ENCODE peak calls at places on chromosomes 1 and 21, in nine cellular contexts. L is COR-L47; X is GDM1; J is H4; N is NCI-H2029 treated with DMSO at 0.1 percent for 48 hours; H is body of pancreas; K is coronary artery; Y is NCI-H1417 treated with DMSO at 0.1 percent for 48 hours; T is activated T-cell treated with anti-CD3 and anti-CD28 coated beads, Interleukin-2, amount 50 U/mL, for 24 hours. G is an unnamed sample.
A peak's percentile ranks its signal among the peaks of the same experiment; 100 is the strongest.

GRCh38 chr1:109640285-109640865 is 15.5 kb upstream of the GSTM4 start:
- DNase-seq in Y (no peak), H (peak; percentile 86), K (peak; percentile 81), J (peak; percentile 62), L (peak; percentile 53), T (peak; percentile 97), N (no peak), X (peak; percentile 67), G (no peak)

GRCh38 chr1:157156058-157156541 is 17.9 kb upstream of the ETV3 start:
- DNase-seq in T (peak; percentile 85), X (peak; percentile 43), K (no peak), J (peak; percentile 49), H (peak; percentile 69), L (peak; percentile 66), N (peak; percentile 44), Y (no peak), G (peak; percentile 90)

GRCh38 chr1:220833436-220833835 is 45.8 kb upstream of the HLX start:
- DNase-seq in Y (no peak), J (no peak), T (no peak), L (no peak), K (no peak), N (no peak), H (no peak), X (no peak), G (no peak)

GRCh38 chr1:2378441-2378851 is 12.9 kb downstream of the MORN1 start:
- DNase-seq in N (no peak), X (no peak), K (no peak), Y (no peak), T (no peak), H (no peak), J (no peak), L (peak; percentile 28), G (peak; percentile 59)

GRCh38 chr1:220043646-220044045 is 2.7 kb downstream of the EPRS1 start:
- DNase-seq in H (no peak), Y (no peak), K (no peak), X (no peak), J (no peak), T (no peak), N (no peak), L (no peak), G (no peak)

GRCh38 chr1:151606384-151606783 is 5.5 kb upstream of the SNX27 start:
- DNase-seq in N (no peak), X (no peak), T (no peak), Y (no peak), L (no peak), J (peak; percentile 58), K (no peak), H (no peak), G (no peak)

GRCh38 chr1:55443175-55443933 is 228.2 kb upstream of the USP24 start:
- DNase-seq in N (peak; percentile 10), J (peak; percentile 87), X (no peak), K (peak; percentile 97), T (no peak), H (peak; percentile 70), Y (no peak), L (no peak), G (peak; percentile 85)

GRCh38 chr1:198449727-198450433 is 90.6 kb downstream of the ATP6V1G3 start:
- DNase-seq in K (no peak), T (no peak), N (no peak), Y (no peak), H (no peak), J (no peak), X (no peak), L (no peak), G (no peak)

GRCh38 chr21:44983421-44984206 is 43.8 kb downstream of the SLX9 start:
- DNase-seq in X (no peak), K (no peak), J (no peak), T (no peak), H (no peak), Y (no peak), N (no peak), L (no peak), G (peak; percentile 70)

GRCh38 chr1:230499496-230499895 is 73.4 kb upstream of the PGBD5 start:
- DNase-seq in Y (no peak), N (no peak), X (no peak), T (no peak), L (no peak), J (no peak), K (no peak), H (no peak), G (no peak)

GRCh38 chr1:3968851-3969250 is 68.8 kb upstream of the C1orf174 start:
- DNase-seq in J (no peak), K (no peak), L (no peak), Y (no peak), X (no peak), H (no peak), N (no peak), T (no peak), G (no peak)

G was measured in kidney.